ENCODE peak calls at places on chromosomes 1 and 21, in eight cellular contexts. R is sciatic nerve; W is stimulated activated naive CD4-positive, alpha-beta T cell treated with Interleukin-2 at 50 U/mL for 16 hours; S is right atrium auricular region; T is SW 1271; D is activated naive CD8-positive, alpha-beta T cell treated with anti-CD3 and anti-CD28 coated beads, Interleukin-2, amount 50 U/mL, for 24 hours; Q is HTR-8/SVneo; L is WTC11. K is an unnamed sample.

GRCh38 chr1:39250460-39251240 is 46.2 kb downstream of the MACF1 start:
- DNase-seq in W (no peak), D (no peak), T (no peak), R (no peak), Q (no peak), S (no peak), L (no peak), K (peak; percentile 37)

GRCh38 chr1:243763806-243764205 is 86.2 kb downstream of the AKT3 start:
- DNase-seq in L (no peak), W (no peak), S (no peak), T (no peak), R (no peak), D (no peak), Q (no peak), K (no peak)

GRCh38 chr1:193614817-193615216 is 428.4 kb upstream of the B3GALT2 start:
- DNase-seq in T (no peak), Q (no peak), D (no peak), L (no peak), W (no peak), R (no peak), S (no peak), K (peak; percentile 46)

GRCh38 chr21:25708467-25709065 is 26.1 kb downstream of the ATP5PF start:
- DNase-seq in D (peak; percentile 39), Q (peak; percentile 29), T (no peak), W (peak; percentile 7), R (peak; percentile 67), L (peak; percentile 21), S (no peak), K (peak; percentile 65)

GRCh38 chr1:31804098-31804497 is 11.7 kb downstream of the SPOCD1 start:
- DNase-seq in D (no peak), L (no peak), Q (no peak), R (no peak), W (no peak), S (no peak), T (no peak), K (no peak)

GRCh38 chr1:150474869-150475268 is 12.3 kb upstream of the TARS2 start:
- DNase-seq in W (no peak), D (no peak), T (no peak), Q (no peak), L (no peak), R (no peak), S (no peak), K (no peak)

GRCh38 chr1:229070168-229070567 is 200.7 kb upstream of the RAB4A start:
- DNase-seq in R (peak; percentile 85), D (no peak), L (no peak), T (no peak), W (no peak), Q (peak; percentile 71), S (peak; percentile 80), K (peak; percentile 94)

GRCh38 chr21:32819702-32820101 is 48.1 kb upstream of the PAXBP1 start:
- DNase-seq in S (peak; percentile 74), W (no peak), D (no peak), Q (no peak), L (no peak), R (no peak), T (no peak), K (peak; percentile 65)

GRCh38 chr1:223771469-223771813 is 59.1 kb downstream of the CAPN2 start:
- DNase-seq in T (no peak), W (no peak), R (no peak), S (no peak), L (no peak), Q (no peak), D (no peak), K (no peak)

GRCh38 chr1:84668185-84668584 is 22.1 kb downstream of the SSX2IP start:
- DNase-seq in D (no peak), T (no peak), S (no peak), L (no peak), W (no peak), Q (no peak), R (no peak), K (peak; percentile 28)

GRCh38 chr1:212641956-212642355 is 33.4 kb downstream of the ATF3 start:
- DNase-seq in R (no peak), W (no peak), S (no peak), L (no peak), Q (no peak), T (no peak), D (no peak), K (no peak)

GRCh38 chr1:47901001-47901575 is 96.1 kb downstream of the TRABD2B start:
- DNase-seq in W (no peak), D (no peak), Q (no peak), L (no peak), R (no peak), T (no peak), S (no peak), K (no peak)

GRCh38 chr1:28807046-28807445 is 4.9 kb upstream of the OPRD1 start:
- DNase-seq in W (no peak), R (no peak), Q (no peak), D (no peak), S (no peak), T (no peak), L (no peak), K (no peak)

GRCh38 chr1:206560021-206560716 is 52.1 kb downstream of the EIF2D start:
- DNase-seq in R (no peak), D (peak; percentile 50), L (no peak), W (peak; percentile 12), S (no peak), T (no peak), Q (no peak), K (no peak)

GRCh38 chr21:41530366-41530765 is 22.4 kb upstream of the TMPRSS2 start:
- DNase-seq in W (no peak), S (no peak), L (no peak), D (no peak), T (no peak), Q (no peak), R (no peak), K (no peak)